ENCODE peak calls at places on chromosomes 6 and 20, in seven cellular contexts. K, C, H, W, J, F and M are unnamed samples.

GRCh38 chr20:39778847-39779641 is 816.9 kb downstream of the DHX35 start:
- DNase-seq in C (no peak), J (no peak), K (no peak), W (no peak), F (no peak), H (no peak), M (no peak)

GRCh38 chr20:63308218-63308911 is 15.4 kb downstream of the COL20A1 start:
- DNase-seq in C (no peak), F (no peak), K (no peak), J (no peak), W (no peak), H (no peak), M (no peak)

GRCh38 chr6:104682722-104683643 is 176.7 kb downstream of the HACE1 start:
- DNase-seq in W (peak), J (peak), H (no peak), K (peak), C (peak), F (no peak), M (peak)

GRCh38 chr20:48771542-48771941 is 56.3 kb downstream of the PREX1 start:
- DNase-seq in K (no peak), J (no peak), W (no peak), F (no peak), C (no peak), H (no peak), M (no peak)

GRCh38 chr20:6122873-6123649 is at the start of gene FERMT1:
- DNase-seq in F (no peak), K (peak), J (peak), W (peak), H (peak), C (peak), M (peak)

GRCh38 chr6:155126727-155127439 is 131.8 kb downstream of the TIAM2 start:
- DNase-seq in C (peak), F (no peak), H (no peak), W (no peak), K (no peak), J (no peak), M (no peak)

GRCh38 chr6:3804981-3805380 is 44.2 kb upstream of the FAM50B start:
- DNase-seq in W (no peak), K (no peak), F (no peak), C (no peak), J (no peak), H (no peak), M (no peak)

GRCh38 chr6:69732640-69733039 is 64.2 kb downstream of the LMBRD1 start:
- DNase-seq in K (no peak), W (no peak), J (no peak), H (no peak), F (no peak), C (no peak), M (no peak)

GRCh38 chr20:9323622-9324021 is 190.8 kb upstream of the LAMP5 start:
- DNase-seq in J (no peak), K (no peak), W (no peak), C (no peak), H (no peak), F (no peak), M (no peak)

GRCh38 chr6:143964667-143965066 is 43.4 kb downstream of the PLAGL1 start:
- DNase-seq in K (no peak), C (no peak), F (no peak), H (no peak), W (no peak), J (no peak), M (no peak)